ENCODE peak calls at places on chromosomes 6 and 20, in eight cellular contexts. Q, W, J, M, Y, F, A and S are unnamed samples.

GRCh38 chr6:12576389-12576788 is 140.2 kb upstream of the PHACTR1 start:
- DNase-seq in J (peak), F (no peak), Y (no peak), W (peak), M (peak), Q (no peak), A (peak), S (no peak)

GRCh38 chr20:54284928-54285704 is 77.2 kb downstream of the PFDN4 start:
- DNase-seq in M (no peak), Q (no peak), Y (no peak), J (peak), W (peak), A (no peak), F (no peak), S (no peak)

GRCh38 chr6:131083687-131084086 is 20.6 kb upstream of the EPB41L2 start:
- DNase-seq in F (no peak), W (no peak), Q (no peak), A (no peak), J (no peak), Y (no peak), M (no peak), S (no peak)

GRCh38 chr6:30897882-30898281 is 10.1 kb upstream of the GTF2H4 start:
- DNase-seq in M (no peak), F (no peak), Y (no peak), A (no peak), Q (no peak), W (no peak), J (no peak), S (no peak)

GRCh38 chr6:23013776-23014175 is 444.4 kb downstream of the HDGFL1 start:
- DNase-seq in A (no peak), M (no peak), J (peak), W (peak), Q (no peak), F (no peak), Y (no peak), S (no peak)

GRCh38 chr6:142642651-142643050 is 302.3 kb downstream of the HIVEP2 start:
- DNase-seq in M (no peak), A (peak), W (no peak), F (no peak), J (peak), Q (no peak), Y (no peak), S (no peak)

GRCh38 chr20:53763707-53764415 is 170.2 kb upstream of the ZNF217 start:
- DNase-seq in Q (no peak), Y (no peak), J (peak), W (peak), M (no peak), A (no peak), F (no peak), S (no peak)

GRCh38 chr6:62516287-62517152 is 230.5 kb upstream of the KHDRBS2 start:
- DNase-seq in Q (no peak), J (no peak), M (no peak), F (no peak), W (no peak), Y (no peak), A (no peak), S (no peak)